ENCODE peak calls at places on chromosomes 7 and 10, in six cellular contexts. G is GM12878, H is HepG2, O is upper lobe of left lung, R is A549, U is K562. L is an unnamed sample.
A peak's percentile ranks its signal among the peaks of the same experiment; 100 is the strongest.

GRCh38 chr10:29174389-29174788 is 114.5 kb upstream of the LYZL1 start:
- ATAC-seq in G (no peak), H (no peak), O (no peak), R (no peak), U (peak; percentile 53), L (no peak)

GRCh38 chr10:96814264-96814663 is 17.8 kb upstream of the LCOR start:
- ATAC-seq in G (no peak), H (no peak), O (no peak), R (no peak), U (no peak), L (no peak)

GRCh38 chr10:121036431-121036830 is 185.3 kb downstream of the WDR11 start:
- ATAC-seq in G (no peak), H (no peak), O (no peak), R (no peak), U (no peak), L (no peak)

GRCh38 chr10:101839421-101840063 is 4.1 kb downstream of the KCNIP2 start:
- ATAC-seq in G (peak; percentile 71), H (peak; percentile 6), O (peak; percentile 43), R (no peak), U (peak; percentile 81), L (peak; percentile 32)

GRCh38 chr10:95289003-95289920 is 1.5 kb downstream of the PDLIM1 start:
- ATAC-seq in G (peak; percentile 14), H (peak; percentile 61), O (no peak), R (peak; percentile 64), U (peak; percentile 66), L (no peak)

GRCh38 chr7:75056476-75056875 is 17.1 kb downstream of the RCC1L start:
- ATAC-seq in G (no peak), H (no peak), O (no peak), R (no peak), U (peak; percentile 56), L (peak; percentile 80)

GRCh38 chr7:100547872-100548271 is 8.9 kb downstream of the AGFG2 start:
- ATAC-seq in G (no peak), H (no peak), O (no peak), R (no peak), U (peak; percentile 77), L (no peak)

GRCh38 chr7:6200971-6201370 is 71.5 kb downstream of the CYTH3 start:
- ATAC-seq in G (no peak), H (no peak), O (no peak), R (no peak), U (no peak), L (no peak)

GRCh38 chr10:454860-455259 is 234.6 kb downstream of the DIP2C start:
- ATAC-seq in G (no peak), H (peak; percentile 40), O (no peak), R (peak; percentile 92), U (no peak), L (peak; percentile 86)

GRCh38 chr7:90173127-90173844 is 19.0 kb downstream of the STEAP1 start:
- ATAC-seq in G (peak; percentile 93), H (peak; percentile 98), O (no peak), R (peak; percentile 50), U (no peak), L (no peak)

GRCh38 chr10:72221278-72221677 is 5.2 kb upstream of the ASCC1 start:
- ATAC-seq in G (no peak), H (no peak), O (no peak), R (no peak), U (no peak), L (no peak)

GRCh38 chr10:28375399-28376354 is 72.8 kb upstream of the MPP7 start:
- ATAC-seq in G (no peak), H (no peak), O (peak; percentile 66), R (peak; percentile 75), U (no peak), L (no peak)

GRCh38 chr7:47571355-47572100 is 10.4 kb downstream of the TNS3 start:
- ATAC-seq in G (no peak), H (peak; percentile 70), O (peak; percentile 78), R (peak; percentile 38), U (peak; percentile 47), L (peak; percentile 43)

GRCh38 chr10:61830846-61831273 is 70.6 kb upstream of the ARID5B start:
- ATAC-seq in G (no peak), H (peak; percentile 90), O (no peak), R (no peak), U (peak; percentile 77), L (no peak)

GRCh38 chr10:110398419-110399162 is 93.9 kb upstream of the SMNDC1 start:
- ATAC-seq in G (no peak), H (peak; percentile 39), O (peak; percentile 82), R (peak; percentile 87), U (no peak), L (peak; percentile 69)

GRCh38 chr10:70302292-70302691 is 18.5 kb upstream of the NPFFR1 start:
- ATAC-seq in G (no peak), H (no peak), O (no peak), R (no peak), U (no peak), L (peak; percentile 78)

GRCh38 chr7:129493555-129493954 is 8.8 kb upstream of the SMKR1 start:
- ATAC-seq in G (peak; percentile 79), H (no peak), O (no peak), R (peak; percentile 76), U (peak; percentile 70), L (no peak)

GRCh38 chr7:46355331-46355730 is 434.3 kb upstream of the IGFBP3 start:
- ATAC-seq in G (no peak), H (no peak), O (no peak), R (no peak), U (no peak), L (no peak)

GRCh38 chr10:81820418-81820817 is 54.6 kb upstream of the NRG3 start:
- ATAC-seq in G (peak; percentile 78), H (no peak), O (no peak), R (no peak), U (no peak), L (no peak)

GRCh38 chr7:32494946-32495297 is 367 bp upstream of the AVL9 start:
- ATAC-seq in G (peak; percentile 2), H (no peak), O (no peak), R (peak; percentile 22), U (peak; percentile 5), L (peak; percentile 4)

GRCh38 chr10:75272896-75273295 is 37.1 kb upstream of the COMTD1 start:
- ATAC-seq in G (no peak), H (peak; percentile 63), O (peak; percentile 71), R (peak; percentile 15), U (no peak), L (no peak)

GRCh38 chr7:8204674-8205377 is 57.1 kb downstream of the ICA1 start:
- ATAC-seq in G (no peak), H (no peak), O (no peak), R (no peak), U (no peak), L (no peak)

DNA sequence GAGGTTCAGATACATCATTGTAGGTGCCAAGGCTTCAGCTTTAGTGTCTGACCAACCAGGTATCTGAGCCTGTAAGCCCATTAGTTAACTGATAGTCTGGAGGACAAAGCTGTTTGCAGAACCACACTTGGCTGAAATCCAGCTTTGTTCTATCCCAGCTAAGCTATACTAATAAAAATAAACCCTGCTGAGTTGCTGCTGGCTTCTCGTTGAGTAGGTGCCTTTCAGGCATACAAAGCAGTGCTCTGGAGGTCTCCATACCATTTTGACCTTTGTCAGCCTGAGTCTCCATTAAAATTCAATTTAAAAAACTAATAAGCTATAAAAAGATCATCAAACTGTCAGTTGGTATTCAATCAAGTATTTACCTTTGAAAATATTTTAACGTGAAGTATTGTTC is 22.0 kb downstream of the CDCA7L start:
- ATAC-seq in G (no peak), H (no peak), O (no peak), R (no peak), U (no peak), L (no peak)
- TF ChIP-seq EP300 in G (no peak), H (no peak), O (no peak), R (no peak), U (no peak), L (no peak)

GRCh38 chr7:131621652-131622051 is 65.2 kb upstream of the PODXL start:
- ATAC-seq in G (no peak), H (no peak), O (no peak), R (no peak), U (no peak), L (no peak)

GRCh38 chr7:131619336-131620305 is 63.2 kb upstream of the PODXL start:
- ATAC-seq in G (peak; percentile 67), H (no peak), O (no peak), R (peak; percentile 20), U (peak; percentile 60), L (no peak)

GRCh38 chr7:131623154-131623553 is 66.7 kb upstream of the PODXL start:
- ATAC-seq in G (no peak), H (no peak), O (peak; percentile 31), R (no peak), U (peak; percentile 68), L (peak; percentile 70)

GRCh38 chr7:131618391-131618790 is 62.0 kb upstream of the PODXL start:
- ATAC-seq in G (no peak), H (no peak), O (no peak), R (no peak), U (no peak), L (no peak)

GRCh38 chr7:131620673-131621609 is 64.5 kb upstream of the PODXL start:
- ATAC-seq in G (peak; percentile 68), H (no peak), O (no peak), R (no peak), U (no peak), L (no peak)
- TF ChIP-seq EP300 in G (no peak), H (no peak), O (no peak), R (no peak), U (no peak), L (no peak)

GRCh38 chr10:83538047-83538446 is 601.3 kb upstream of the GHITM start:
- ATAC-seq in G (no peak), H (no peak), O (no peak), R (no peak), U (no peak), L (no peak)

GRCh38 chr10:83541096-83541495 is 598.2 kb upstream of the GHITM start:
- ATAC-seq in G (no peak), H (no peak), O (no peak), R (no peak), U (no peak), L (no peak)

GRCh38 chr10:83536426-83536825 is 602.9 kb upstream of the GHITM start:
- ATAC-seq in G (no peak), H (no peak), O (no peak), R (no peak), U (no peak), L (no peak)

GRCh38 chr10:83542774-83543291 is 596.5 kb upstream of the GHITM start:
- ATAC-seq in G (peak; percentile 77), H (no peak), O (no peak), R (no peak), U (no peak), L (peak; percentile 35)

GRCh38 chr10:83539528-83540308 is 599.6 kb upstream of the GHITM start:
- ATAC-seq in G (peak; percentile 75), H (no peak), O (no peak), R (no peak), U (no peak), L (peak; percentile 92)
- TF ChIP-seq EP300 in G (no peak), H (no peak), O (no peak), R (no peak), U (no peak), L (no peak)

GRCh38 chr7:118606632-118607031 is 382.1 kb downstream of the ANKRD7 start:
- ATAC-seq in G (no peak), H (no peak), O (no peak), R (no peak), U (no peak), L (no peak)

DNA sequence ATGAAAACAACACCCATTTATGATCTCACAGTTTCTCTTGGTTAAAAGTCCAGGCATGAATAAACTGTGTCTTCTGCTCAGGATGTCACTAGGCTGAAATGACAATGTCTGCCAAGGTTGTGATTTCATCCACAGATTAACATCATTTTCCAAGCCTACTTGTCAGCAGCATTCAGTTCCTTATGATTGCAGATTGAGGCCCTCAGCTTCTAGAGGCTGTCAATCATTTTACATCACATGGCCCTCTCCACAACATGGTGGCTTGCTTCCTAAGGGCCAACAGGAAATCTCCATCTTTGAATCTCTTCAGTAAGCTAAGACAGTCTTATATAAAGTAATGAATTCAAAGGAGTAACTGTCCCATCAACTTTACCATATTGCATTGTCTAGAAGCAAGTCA is 377.6 kb downstream of the ANKRD7 start:
- ATAC-seq in G (no peak), H (no peak), O (no peak), R (no peak), U (no peak), L (no peak)
- TF ChIP-seq EP300 in G (no peak), H (no peak), O (no peak), R (no peak), U (no peak), L (no peak)

L was measured in gastroesophageal sphincter.